ENCODE peak calls at places on chromosomes 5 and 9, in seven cellular contexts. One of them, this sample, is unnamed.

GRCh38 chr5:177453852-177454396 is 7.3 kb downstream of the PRR7 start:
- DNase-seq in choroid plexus epithelial cell: peak
- DNase-seq in esophagus squamous epithelium: no peak
- DNase-seq in heart right ventricle: no peak
- DNase-seq in kidney epithelial cell: no peak
- DNase-seq in fibroblast of mammary gland: no peak
- DNase-seq in GM06990: no peak
- DNase-seq in this sample: no peak

GRCh38 chr5:134784241-134784920 is 25.8 kb downstream of the DDX46 start:
- DNase-seq in esophagus squamous epithelium: no peak
- DNase-seq in fibroblast of mammary gland: peak
- DNase-seq in choroid plexus epithelial cell: peak
- DNase-seq in GM06990: no peak
- DNase-seq in kidney epithelial cell: no peak
- DNase-seq in heart right ventricle: no peak
- DNase-seq in this sample: no peak

GRCh38 chr9:77433675-77434445 is 214.3 kb downstream of the GNA14 start:
- DNase-seq in kidney epithelial cell: no peak
- DNase-seq in choroid plexus epithelial cell: peak
- DNase-seq in heart right ventricle: peak
- DNase-seq in fibroblast of mammary gland: peak
- DNase-seq in esophagus squamous epithelium: no peak
- DNase-seq in GM06990: no peak
- DNase-seq in this sample: no peak

GRCh38 chr5:154823605-154824004 is 26.8 kb downstream of the FAXDC2 start:
- DNase-seq in GM06990: no peak
- DNase-seq in esophagus squamous epithelium: no peak
- DNase-seq in fibroblast of mammary gland: no peak
- DNase-seq in heart right ventricle: no peak
- DNase-seq in choroid plexus epithelial cell: no peak
- DNase-seq in kidney epithelial cell: no peak
- DNase-seq in this sample: no peak

GRCh38 chr9:83451308-83451707 is 86.9 kb downstream of the FRMD3 start:
- DNase-seq in choroid plexus epithelial cell: no peak
- DNase-seq in GM06990: no peak
- DNase-seq in fibroblast of mammary gland: no peak
- DNase-seq in kidney epithelial cell: no peak
- DNase-seq in esophagus squamous epithelium: no peak
- DNase-seq in heart right ventricle: no peak
- DNase-seq in this sample: no peak

GRCh38 chr5:169632946-169633345 is 4.1 kb upstream of the DOCK2 start:
- DNase-seq in heart right ventricle: no peak
- DNase-seq in GM06990: no peak
- DNase-seq in kidney epithelial cell: no peak
- DNase-seq in fibroblast of mammary gland: no peak
- DNase-seq in choroid plexus epithelial cell: no peak
- DNase-seq in esophagus squamous epithelium: no peak
- DNase-seq in this sample: no peak

GRCh38 chr5:93044860-93045666 is 536.0 kb downstream of the NR2F1-AS1 start:
- DNase-seq in heart right ventricle: no peak
- DNase-seq in GM06990: no peak
- DNase-seq in esophagus squamous epithelium: no peak
- DNase-seq in choroid plexus epithelial cell: no peak
- DNase-seq in kidney epithelial cell: no peak
- DNase-seq in fibroblast of mammary gland: no peak
- DNase-seq in this sample: no peak

GRCh38 chr9:114883709-114884108 is 46.7 kb downstream of the TNFSF8 start:
- DNase-seq in choroid plexus epithelial cell: no peak
- DNase-seq in fibroblast of mammary gland: peak
- DNase-seq in esophagus squamous epithelium: no peak
- DNase-seq in heart right ventricle: no peak
- DNase-seq in kidney epithelial cell: no peak
- DNase-seq in GM06990: no peak
- DNase-seq in this sample: no peak

GRCh38 chr5:31161772-31162171 is 31.7 kb upstream of the CDH6 start:
- DNase-seq in fibroblast of mammary gland: no peak
- DNase-seq in kidney epithelial cell: no peak
- DNase-seq in heart right ventricle: no peak
- DNase-seq in choroid plexus epithelial cell: peak
- DNase-seq in esophagus squamous epithelium: no peak
- DNase-seq in GM06990: no peak
- DNase-seq in this sample: no peak

GRCh38 chr5:173310296-173310769 is 17.9 kb downstream of the STC2 start:
- DNase-seq in heart right ventricle: no peak
- DNase-seq in kidney epithelial cell: no peak
- DNase-seq in GM06990: no peak
- DNase-seq in esophagus squamous epithelium: no peak
- DNase-seq in choroid plexus epithelial cell: no peak
- DNase-seq in fibroblast of mammary gland: no peak
- DNase-seq in this sample: no peak

GRCh38 chr9:137149367-137149766 is 10.4 kb downstream of the GRIN1 start:
- DNase-seq in heart right ventricle: no peak
- DNase-seq in GM06990: no peak
- DNase-seq in kidney epithelial cell: no peak
- DNase-seq in choroid plexus epithelial cell: no peak
- DNase-seq in fibroblast of mammary gland: no peak
- DNase-seq in esophagus squamous epithelium: no peak
- DNase-seq in this sample: no peak

GRCh38 chr9:124766815-124767554 is 4.1 kb downstream of the NR6A1 start:
- DNase-seq in GM06990: no peak
- DNase-seq in fibroblast of mammary gland: no peak
- DNase-seq in choroid plexus epithelial cell: no peak
- DNase-seq in esophagus squamous epithelium: no peak
- DNase-seq in heart right ventricle: no peak
- DNase-seq in kidney epithelial cell: no peak
- DNase-seq in this sample: no peak

GRCh38 chr9:21465859-21466518 is 16.1 kb downstream of the IFNE start:
- DNase-seq in fibroblast of mammary gland: peak
- DNase-seq in kidney epithelial cell: no peak
- DNase-seq in GM06990: no peak
- DNase-seq in heart right ventricle: no peak
- DNase-seq in choroid plexus epithelial cell: peak
- DNase-seq in esophagus squamous epithelium: no peak
- DNase-seq in this sample: peak

GRCh38 chr9:76729980-76730737 is 34.1 kb upstream of the PCA3 start:
- DNase-seq in choroid plexus epithelial cell: no peak
- DNase-seq in kidney epithelial cell: no peak
- DNase-seq in esophagus squamous epithelium: no peak
- DNase-seq in fibroblast of mammary gland: no peak
- DNase-seq in heart right ventricle: no peak
- DNase-seq in GM06990: no peak
- DNase-seq in this sample: no peak

GRCh38 chr5:126917918-126918623 is 112.3 kb downstream of the MARCHF3 start:
- DNase-seq in GM06990: no peak
- DNase-seq in esophagus squamous epithelium: no peak
- DNase-seq in kidney epithelial cell: peak
- DNase-seq in fibroblast of mammary gland: peak
- DNase-seq in heart right ventricle: no peak
- DNase-seq in choroid plexus epithelial cell: peak
- DNase-seq in this sample: peak

GRCh38 chr9:89711866-89712265 is 107.1 kb downstream of the GADD45G start:
- DNase-seq in esophagus squamous epithelium: no peak
- DNase-seq in heart right ventricle: no peak
- DNase-seq in GM06990: no peak
- DNase-seq in choroid plexus epithelial cell: no peak
- DNase-seq in kidney epithelial cell: no peak
- DNase-seq in fibroblast of mammary gland: no peak
- DNase-seq in this sample: no peak

GRCh38 chr9:89461302-89461701 is 36.6 kb downstream of the SEMA4D start:
- DNase-seq in GM06990: no peak
- DNase-seq in choroid plexus epithelial cell: peak
- DNase-seq in heart right ventricle: no peak
- DNase-seq in fibroblast of mammary gland: peak
- DNase-seq in kidney epithelial cell: no peak
- DNase-seq in esophagus squamous epithelium: no peak
- DNase-seq in this sample: no peak

GRCh38 chr5:32780508-32780919 is 69.4 kb downstream of the NPR3 start:
- DNase-seq in heart right ventricle: no peak
- DNase-seq in esophagus squamous epithelium: no peak
- DNase-seq in GM06990: no peak
- DNase-seq in choroid plexus epithelial cell: peak
- DNase-seq in fibroblast of mammary gland: no peak
- DNase-seq in kidney epithelial cell: no peak
- DNase-seq in this sample: no peak

GRCh38 chr5:151642472-151643140 is 44.1 kb downstream of the SPARC start:
- DNase-seq in fibroblast of mammary gland: no peak
- DNase-seq in GM06990: no peak
- DNase-seq in esophagus squamous epithelium: no peak
- DNase-seq in kidney epithelial cell: no peak
- DNase-seq in choroid plexus epithelial cell: no peak
- DNase-seq in heart right ventricle: no peak
- DNase-seq in this sample: no peak

GRCh38 chr5:112930082-112930344 is 8.0 kb upstream of the REEP5 start:
- DNase-seq in choroid plexus epithelial cell: no peak
- DNase-seq in GM06990: peak
- DNase-seq in fibroblast of mammary gland: no peak
- DNase-seq in kidney epithelial cell: no peak
- DNase-seq in esophagus squamous epithelium: no peak
- DNase-seq in heart right ventricle: no peak
- DNase-seq in this sample: no peak

GRCh38 chr5:89901983-89902382 is 507.6 kb downstream of the CETN3 start:
- DNase-seq in heart right ventricle: peak
- DNase-seq in GM06990: no peak
- DNase-seq in kidney epithelial cell: no peak
- DNase-seq in esophagus squamous epithelium: no peak
- DNase-seq in choroid plexus epithelial cell: no peak
- DNase-seq in fibroblast of mammary gland: no peak
- DNase-seq in this sample: no peak

GRCh38 chr5:100313657-100314056 is 221.5 kb upstream of the FAM174A start:
- DNase-seq in kidney epithelial cell: no peak
- DNase-seq in choroid plexus epithelial cell: no peak
- DNase-seq in fibroblast of mammary gland: no peak
- DNase-seq in esophagus squamous epithelium: no peak
- DNase-seq in heart right ventricle: no peak
- DNase-seq in GM06990: no peak
- DNase-seq in this sample: no peak

GRCh38 chr5:100306000-100306399 is 229.2 kb upstream of the FAM174A start:
- DNase-seq in choroid plexus epithelial cell: no peak
- DNase-seq in kidney epithelial cell: no peak
- DNase-seq in heart right ventricle: no peak
- DNase-seq in esophagus squamous epithelium: no peak
- DNase-seq in GM06990: no peak
- DNase-seq in fibroblast of mammary gland: no peak
- DNase-seq in this sample: no peak

DNA sequence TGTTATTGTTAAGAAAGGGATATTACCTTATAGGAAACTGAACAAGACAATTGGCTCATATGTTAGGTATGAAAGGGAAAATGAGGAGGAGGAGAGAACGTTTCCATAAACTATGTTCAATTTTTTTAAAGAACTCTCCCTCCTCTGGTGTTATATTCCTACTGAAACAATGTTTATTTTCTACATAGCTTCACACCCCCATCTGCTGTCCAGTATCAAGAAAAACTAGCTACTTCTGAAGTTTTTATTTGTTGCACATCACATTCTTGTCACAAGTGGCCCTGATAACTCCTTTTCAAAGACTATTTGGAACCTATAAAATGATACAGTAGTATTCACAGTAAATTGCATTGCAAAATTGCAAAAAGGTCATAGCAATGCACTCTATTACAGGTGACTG is 223.4 kb upstream of the FAM174A start:
- DNase-seq in heart right ventricle: no peak
- DNase-seq in choroid plexus epithelial cell: peak
- DNase-seq in esophagus squamous epithelium: no peak
- DNase-seq in GM06990: no peak
- DNase-seq in kidney epithelial cell: no peak
- DNase-seq in fibroblast of mammary gland: no peak
- DNase-seq in this sample: peak
- TF ChIP-seq CTCF in heart right ventricle: no peak
- TF ChIP-seq CTCF in choroid plexus epithelial cell: no peak
- TF ChIP-seq CTCF in esophagus squamous epithelium: no peak
- TF ChIP-seq CTCF in GM06990: no peak
- TF ChIP-seq CTCF in kidney epithelial cell: peak
- TF ChIP-seq CTCF in fibroblast of mammary gland: no peak
- TF ChIP-seq CTCF in this sample: peak

DNA sequence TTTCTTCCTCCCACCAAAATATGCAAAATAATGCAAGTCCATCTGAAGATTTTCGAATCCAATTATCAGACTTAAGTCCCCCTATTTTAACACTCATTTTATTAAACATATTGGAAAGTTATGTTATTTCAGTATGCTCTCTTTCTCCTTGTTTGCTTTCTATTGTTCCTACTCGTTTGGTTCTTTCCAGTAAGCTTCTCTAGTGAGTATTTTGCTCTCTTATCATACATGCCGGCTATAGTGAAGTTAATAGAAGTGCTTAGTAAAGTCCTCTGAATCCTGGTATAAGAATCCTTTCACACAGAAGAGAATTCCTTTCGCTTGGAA is 496 bp downstream of the ALDH1A1 start:
- DNase-seq in choroid plexus epithelial cell: no peak
- DNase-seq in heart right ventricle: no peak
- DNase-seq in GM06990: no peak
- DNase-seq in esophagus squamous epithelium: no peak
- DNase-seq in fibroblast of mammary gland: no peak
- DNase-seq in kidney epithelial cell: no peak
- DNase-seq in this sample: no peak
- H3K4me3 ChIP-seq in choroid plexus epithelial cell: no peak
- H3K4me3 ChIP-seq in heart right ventricle: peak
- H3K4me3 ChIP-seq in GM06990: no peak
- H3K4me3 ChIP-seq in esophagus squamous epithelium: peak
- H3K4me3 ChIP-seq in fibroblast of mammary gland: no peak
- H3K4me3 ChIP-seq in kidney epithelial cell: peak
- H3K4me3 ChIP-seq in this sample: peak

GRCh38 chr5:119451561-119451960 is 736 bp upstream of the HSD17B4 start:
- DNase-seq in choroid plexus epithelial cell: no peak
- DNase-seq in GM06990: no peak
- DNase-seq in esophagus squamous epithelium: no peak
- DNase-seq in kidney epithelial cell: no peak
- DNase-seq in fibroblast of mammary gland: no peak
- DNase-seq in heart right ventricle: no peak
- DNase-seq in this sample: no peak
- TF ChIP-seq CTCF in choroid plexus epithelial cell: no peak
- TF ChIP-seq CTCF in GM06990: no peak
- TF ChIP-seq CTCF in esophagus squamous epithelium: no peak
- TF ChIP-seq CTCF in kidney epithelial cell: no peak
- TF ChIP-seq CTCF in fibroblast of mammary gland: no peak
- TF ChIP-seq CTCF in heart right ventricle: no peak
- TF ChIP-seq CTCF in this sample: no peak

DNA sequence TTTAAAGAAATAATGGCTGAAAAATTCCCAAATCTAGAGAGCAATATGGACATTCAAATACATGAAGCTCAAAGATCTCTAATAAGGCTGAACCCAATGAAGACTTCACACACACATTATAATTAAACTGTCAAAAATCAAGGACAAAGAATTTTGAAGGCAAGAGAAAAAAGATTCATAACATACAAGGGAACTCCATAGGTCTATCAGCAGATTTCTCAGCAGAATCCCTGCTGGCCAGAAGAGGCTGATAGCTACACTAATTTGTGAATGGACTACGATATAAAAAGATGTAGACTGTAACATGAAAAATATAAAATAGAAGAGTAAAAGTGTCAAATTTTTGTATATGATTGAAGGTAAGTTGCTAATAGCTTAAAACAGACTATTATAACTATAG is 251.9 kb downstream of the ADAMTS6 start:
- DNase-seq in heart right ventricle: no peak
- DNase-seq in GM06990: no peak
- DNase-seq in kidney epithelial cell: no peak
- DNase-seq in choroid plexus epithelial cell: no peak
- DNase-seq in fibroblast of mammary gland: no peak
- DNase-seq in esophagus squamous epithelium: no peak
- DNase-seq in this sample: no peak
- H3K4me3 ChIP-seq in heart right ventricle: no peak
- H3K4me3 ChIP-seq in GM06990: no peak
- H3K4me3 ChIP-seq in kidney epithelial cell: no peak
- H3K4me3 ChIP-seq in choroid plexus epithelial cell: no peak
- H3K4me3 ChIP-seq in fibroblast of mammary gland: no peak
- H3K4me3 ChIP-seq in esophagus squamous epithelium: no peak
- H3K4me3 ChIP-seq in this sample: no peak

GRCh38 chr5:218457-219289 is 553 bp downstream of the SDHA start:
- DNase-seq in kidney epithelial cell: no peak
- DNase-seq in fibroblast of mammary gland: no peak
- DNase-seq in esophagus squamous epithelium: no peak
- DNase-seq in choroid plexus epithelial cell: peak
- DNase-seq in heart right ventricle: peak
- DNase-seq in GM06990: peak
- DNase-seq in this sample: no peak
- TF ChIP-seq CTCF in kidney epithelial cell: no peak
- TF ChIP-seq CTCF in fibroblast of mammary gland: no peak
- TF ChIP-seq CTCF in esophagus squamous epithelium: no peak
- TF ChIP-seq CTCF in choroid plexus epithelial cell: peak
- TF ChIP-seq CTCF in heart right ventricle: no peak
- TF ChIP-seq CTCF in GM06990: no peak
- TF ChIP-seq CTCF in this sample: no peak

This sample was measured in retinal pigment epithelial cell.